ENCODE peak calls at places on chromosomes 13 and 19, in nine cellular contexts. Q is activated T-helper 1 cell treated with Interleukin-2 at 50 U/mL for 16 hours; L is stimulated activated CD4-positive, alpha-beta T cell treated with anti-CD3 and anti-CD28 coated beads, Interleukin-4, amount 100 ng/mL, for 24 hours; J is amygdala; C is HL-60; V is choroid plexus epithelial cell; H is ecto neural progenitor cell; Z is thoracic aorta; Y is kidney glomerular epithelial cell. U is an unnamed sample.

GRCh38 chr13:86082116-86082515 is 282.9 kb upstream of the SLITRK6 start:
- DNase-seq in C (no peak), V (peak; percentile 41), Q (no peak), J (no peak), Y (no peak), Z (no peak), H (no peak), L (no peak), U (no peak)

GRCh38 chr13:76944457-76944856 is 3.9 kb upstream of the ACOD1 start:
- DNase-seq in J (no peak), C (no peak), Q (no peak), Z (no peak), H (no peak), Y (peak; percentile 11), V (peak; percentile 70), L (no peak), U (no peak)

GRCh38 chr19:3458229-3458555 is 22.1 kb downstream of the SMIM24 start:
- DNase-seq in L (no peak), J (no peak), Q (no peak), H (no peak), Y (no peak), Z (no peak), V (peak; percentile 72), C (no peak), U (no peak)

GRCh38 chr13:40233731-40234195 is 432.7 kb downstream of the FOXO1 start:
- DNase-seq in L (no peak), Q (no peak), Z (no peak), Y (no peak), C (no peak), V (no peak), J (no peak), H (no peak), U (no peak)

GRCh38 chr19:50663280-50663790 is 14.1 kb downstream of the C19orf81 start:
- DNase-seq in C (peak; percentile 14), Y (no peak), J (no peak), H (no peak), V (no peak), Q (no peak), L (no peak), Z (no peak), U (no peak)

GRCh38 chr13:19680751-19681150 is 47.3 kb downstream of the MPHOSPH8 start:
- DNase-seq in C (no peak), Q (no peak), Y (no peak), J (no peak), V (peak; percentile 47), H (no peak), Z (no peak), L (no peak), U (no peak)

GRCh38 chr13:105991622-105992254 is 543.7 kb downstream of the EFNB2 start:
- DNase-seq in Y (peak; percentile 17), H (no peak), L (no peak), Z (no peak), J (peak; percentile 24), Q (no peak), V (peak; percentile 82), C (no peak), U (peak; percentile 5)

GRCh38 chr19:280541-281007 is 10.6 kb downstream of the PLPP2 start:
- DNase-seq in Q (no peak), C (no peak), J (no peak), Z (no peak), Y (no peak), L (no peak), V (no peak), H (peak; percentile 78), U (no peak)

GRCh38 chr19:57245959-57246358 is 5.5 kb downstream of the ZNF805 start:
- DNase-seq in V (no peak), C (no peak), Q (no peak), Y (no peak), Z (no peak), H (no peak), L (no peak), J (no peak), U (no peak)

GRCh38 chr13:67932991-67933390 is 702.9 kb upstream of the PCDH9 start:
- DNase-seq in Q (no peak), H (no peak), C (no peak), V (no peak), Z (no peak), J (no peak), L (no peak), Y (no peak), U (no peak)

GRCh38 chr19:41801682-41802317 is 5.4 kb downstream of the CEACAM3 start:
- DNase-seq in Q (no peak), V (no peak), L (no peak), Y (no peak), C (no peak), H (no peak), J (no peak), Z (no peak), U (no peak)

GRCh38 chr19:29214411-29214810 is 1.5 kb upstream of the UQCRFS1 start:
- DNase-seq in J (no peak), Q (no peak), H (no peak), C (no peak), V (no peak), L (no peak), Z (no peak), Y (no peak), U (no peak)

GRCh38 chr19:1847684-1848398 is 442 bp downstream of the REXO1 start:
- DNase-seq in C (peak; percentile 46), V (peak; percentile 73), L (peak; percentile 34), Y (no peak), H (no peak), Z (no peak), J (no peak), Q (no peak), U (no peak)

GRCh38 chr19:17095141-17095919 is 19.8 kb downstream of the MYO9B start:
- DNase-seq in Y (no peak), C (no peak), V (peak; percentile 66), Q (no peak), J (no peak), Z (peak; percentile 77), H (no peak), L (no peak), U (no peak)

GRCh38 chr19:39924952-39925351 is 9.5 kb downstream of the FCGBP start:
- DNase-seq in V (no peak), C (no peak), H (no peak), J (no peak), Q (no peak), Y (no peak), L (no peak), Z (no peak), U (no peak)

GRCh38 chr13:27634791-27635190 is 13.1 kb downstream of the POLR1D start:
- DNase-seq in Q (no peak), Y (no peak), C (no peak), V (no peak), H (no peak), J (no peak), L (no peak), Z (no peak), U (no peak)

GRCh38 chr13:109422163-109422562 is 364.2 kb downstream of the IRS2 start:
- DNase-seq in Z (no peak), Q (no peak), J (no peak), Y (no peak), V (peak; percentile 13), H (no peak), C (peak; percentile 34), L (no peak), U (no peak)

GRCh38 chr19:38417544-38418506 is 8.2 kb downstream of the RASGRP4 start:
- DNase-seq in L (peak; percentile 63), C (peak; percentile 83), J (no peak), H (peak; percentile 87), Y (no peak), Z (no peak), Q (peak; percentile 34), V (no peak), U (no peak)

GRCh38 chr13:48862572-48862971 is 113.1 kb upstream of the FNDC3A start:
- DNase-seq in V (peak; percentile 39), H (no peak), L (no peak), Q (no peak), Y (no peak), Z (no peak), C (peak; percentile 87), J (no peak), U (no peak)

GRCh38 chr19:13729859-13730258 is 34.5 kb upstream of the MRI1 start:
- DNase-seq in C (no peak), H (no peak), Q (no peak), V (no peak), J (no peak), Y (no peak), Z (no peak), L (no peak), U (no peak)

GRCh38 chr13:41505209-41505835 is 48.0 kb downstream of the RGCC start:
- DNase-seq in H (no peak), C (no peak), Y (peak; percentile 29), Z (no peak), J (no peak), Q (no peak), V (peak; percentile 91), L (no peak), U (no peak)

GRCh38 chr13:66618702-66619101 is 611.4 kb downstream of the PCDH9 start:
- DNase-seq in C (no peak), Q (no peak), Z (no peak), J (no peak), Y (peak; percentile 26), H (no peak), L (no peak), V (peak; percentile 76), U (no peak)

GRCh38 chr19:14114439-14114838 is 3.1 kb downstream of the PRKACA start:
- DNase-seq in L (no peak), V (no peak), C (no peak), J (no peak), Y (no peak), H (no peak), Z (no peak), Q (no peak), U (no peak)

GRCh38 chr13:100751826-100752225 is 77.2 kb upstream of the TMTC4 start:
- DNase-seq in L (no peak), C (no peak), V (no peak), Q (no peak), Y (no peak), J (peak; percentile 25), H (no peak), Z (no peak), U (peak; percentile 17)

GRCh38 chr13:110402301-110403069 is 95.4 kb downstream of the COL4A2 start:
- DNase-seq in H (peak; percentile 30), L (no peak), Z (no peak), Q (no peak), C (no peak), V (no peak), Y (no peak), J (no peak), U (no peak)

GRCh38 chr13:40031031-40031430 is 375.6 kb downstream of the COG6 start:
- DNase-seq in Y (peak; percentile 2), Q (no peak), L (no peak), Z (no peak), H (no peak), C (no peak), V (peak; percentile 91), J (no peak), U (no peak)

GRCh38 chr13:41613984-41614581 is 156.7 kb downstream of the RGCC start:
- DNase-seq in Q (no peak), H (no peak), C (no peak), Y (no peak), Z (no peak), J (no peak), L (no peak), V (peak; percentile 93), U (peak; percentile 11)

GRCh38 chr13:107678075-107678689 is 537.2 kb downstream of the LIG4 start:
- DNase-seq in Q (no peak), V (peak; percentile 60), L (no peak), J (no peak), H (no peak), C (no peak), Y (no peak), Z (no peak), U (no peak)